ENCODE peak calls at places on chromosomes 3 and 15, in four cellular contexts. One of them, this sample, is unnamed.

GRCh38 chr3:135992072-135992471 is 26.5 kb downstream of the PPP2R3A start:
- DNase-seq in IMR-90: peak; percentile 92
- DNase-seq in H9: no peak
- DNase-seq in H1: no peak
- DNase-seq in this sample: no peak

GRCh38 chr3:169562988-169563774 is 100.3 kb downstream of the MECOM start:
- DNase-seq in IMR-90: no peak
- DNase-seq in H9: no peak
- DNase-seq in H1: no peak
- DNase-seq in this sample: peak; percentile 34

GRCh38 chr15:88623061-88623460 is 1.9 kb downstream of the AEN start:
- DNase-seq in IMR-90: peak; percentile 93
- DNase-seq in H9: no peak
- DNase-seq in H1: no peak
- DNase-seq in this sample: peak; percentile 70

GRCh38 chr3:190101320-190102117 is 19.2 kb downstream of the P3H2 start:
- DNase-seq in IMR-90: peak; percentile 83
- DNase-seq in H9: no peak
- DNase-seq in H1: no peak
- DNase-seq in this sample: no peak

GRCh38 chr3:14210843-14211594 is 32.4 kb downstream of the LSM3 start:
- DNase-seq in IMR-90: peak; percentile 87
- DNase-seq in H9: no peak
- DNase-seq in H1: no peak
- DNase-seq in this sample: no peak

GRCh38 chr15:32936283-32936918 is 218.6 kb downstream of the GREM1 start:
- DNase-seq in IMR-90: peak; percentile 37
- DNase-seq in H9: no peak
- DNase-seq in H1: no peak
- DNase-seq in this sample: peak; percentile 48

GRCh38 chr3:86056962-86057361 is 934.0 kb downstream of the VGLL3 start:
- DNase-seq in IMR-90: no peak
- DNase-seq in H9: no peak
- DNase-seq in H1: no peak
- DNase-seq in this sample: no peak

GRCh38 chr3:115156255-115156654 is 9.2 kb upstream of the ZBTB20 start:
- DNase-seq in IMR-90: no peak
- DNase-seq in H9: no peak
- DNase-seq in H1: no peak
- DNase-seq in this sample: peak; percentile 16

GRCh38 chr3:134600166-134600670 is 50.6 kb downstream of the KY start:
- DNase-seq in IMR-90: no peak
- DNase-seq in H9: no peak
- DNase-seq in H1: no peak
- DNase-seq in this sample: no peak

GRCh38 chr3:66554178-66554577 is 53.4 kb upstream of the LRIG1 start:
- DNase-seq in IMR-90: peak; percentile 65
- DNase-seq in H9: no peak
- DNase-seq in H1: no peak
- DNase-seq in this sample: no peak

GRCh38 chr15:31511707-31512310 is 185.2 kb downstream of the KLF13 start:
- DNase-seq in IMR-90: no peak
- DNase-seq in H9: peak; percentile 6
- DNase-seq in H1: no peak
- DNase-seq in this sample: peak; percentile 23

GRCh38 chr15:49225572-49226281 is 55.7 kb downstream of the GALK2 start:
- DNase-seq in IMR-90: peak; percentile 60
- DNase-seq in H9: peak; percentile 86
- DNase-seq in H1: peak; percentile 78
- DNase-seq in this sample: peak; percentile 92

GRCh38 chr3:47485812-47486211 is 10.1 kb upstream of the SCAP start:
- DNase-seq in IMR-90: peak; percentile 66
- DNase-seq in H9: no peak
- DNase-seq in H1: no peak
- DNase-seq in this sample: no peak

GRCh38 chr3:107817076-107817475 is 273.8 kb downstream of the CD47 start:
- DNase-seq in IMR-90: peak; percentile 50
- DNase-seq in H9: no peak
- DNase-seq in H1: no peak
- DNase-seq in this sample: no peak

GRCh38 chr15:89026167-89026566 is 62.1 kb upstream of the ABHD2 start:
- DNase-seq in IMR-90: no peak
- DNase-seq in H9: no peak
- DNase-seq in H1: no peak
- DNase-seq in this sample: no peak

GRCh38 chr15:99059010-99059981 is 45.6 kb upstream of the SYNM start:
- DNase-seq in IMR-90: peak; percentile 87
- DNase-seq in H9: peak; percentile 85
- DNase-seq in H1: peak; percentile 86
- DNase-seq in this sample: peak; percentile 96

GRCh38 chr3:95302044-95302443 is 1239.2 kb downstream of the NSUN3 start:
- DNase-seq in IMR-90: peak; percentile 62
- DNase-seq in H9: no peak
- DNase-seq in H1: no peak
- DNase-seq in this sample: peak; percentile 64

GRCh38 chr3:18987862-18988447 is 160.4 kb upstream of the KCNH8 start:
- DNase-seq in IMR-90: no peak
- DNase-seq in H9: no peak
- DNase-seq in H1: no peak
- DNase-seq in this sample: no peak

GRCh38 chr3:14885307-14885706 is 62.1 kb upstream of the NR2C2 start:
- DNase-seq in IMR-90: no peak
- DNase-seq in H9: no peak
- DNase-seq in H1: no peak
- DNase-seq in this sample: no peak

GRCh38 chr3:195767792-195768191 is 43.9 kb downstream of the MUC4 start:
- DNase-seq in IMR-90: no peak
- DNase-seq in H9: no peak
- DNase-seq in H1: no peak
- DNase-seq in this sample: no peak

GRCh38 chr15:25173241-25174028 is 218.6 kb downstream of the SNRPN start:
- DNase-seq in IMR-90: no peak
- DNase-seq in H9: peak; percentile 7
- DNase-seq in H1: peak; percentile 24
- DNase-seq in this sample: no peak

GRCh38 chr3:155362808-155363689 is 69.6 kb upstream of the STRIT1 start:
- DNase-seq in IMR-90: no peak
- DNase-seq in H9: peak; percentile 82
- DNase-seq in H1: peak; percentile 74
- DNase-seq in this sample: peak; percentile 89

GRCh38 chr3:88991496-88991895 is 115.9 kb upstream of the EPHA3 start:
- DNase-seq in IMR-90: peak; percentile 21
- DNase-seq in H9: no peak
- DNase-seq in H1: no peak
- DNase-seq in this sample: no peak

GRCh38 chr3:171995486-171995885 is 43.9 kb upstream of the FNDC3B start:
- DNase-seq in IMR-90: no peak
- DNase-seq in H9: no peak
- DNase-seq in H1: no peak
- DNase-seq in this sample: no peak

GRCh38 chr15:27675571-27675970 is 423.5 kb downstream of the OCA2 start:
- DNase-seq in IMR-90: no peak
- DNase-seq in H9: no peak
- DNase-seq in H1: peak; percentile 7
- DNase-seq in this sample: no peak

GRCh38 chr3:193982258-193982659 is 153.7 kb upstream of the HES1 start:
- DNase-seq in IMR-90: no peak
- DNase-seq in H9: no peak
- DNase-seq in H1: no peak
- DNase-seq in this sample: no peak

GRCh38 chr3:194323785-194324735 is 27.1 kb downstream of the CPN2 start:
- DNase-seq in IMR-90: peak; percentile 48
- DNase-seq in H9: peak; percentile 37
- DNase-seq in H1: no peak
- DNase-seq in this sample: no peak

GRCh38 chr15:72112805-72113204 is 5.1 kb downstream of the MYO9A start:
- DNase-seq in IMR-90: no peak
- DNase-seq in H9: no peak
- DNase-seq in H1: no peak
- DNase-seq in this sample: no peak
- H3K4me1 ChIP-seq in IMR-90: no peaks in the 10 kb centered on the region
- H3K4me1 ChIP-seq in H9: peaks cover 2% of the 10 kb centered on the region
- H3K4me1 ChIP-seq in H1: peaks cover 3% of the 10 kb centered on the region
- H3K4me1 ChIP-seq in this sample: no peaks in the 10 kb centered on the region

GRCh38 chr3:8220291-8220690 is 281.3 kb upstream of the LMCD1 start:
- DNase-seq in IMR-90: no peak
- DNase-seq in H9: no peak
- DNase-seq in H1: no peak
- DNase-seq in this sample: no peak
- H3K56ac ChIP-seq in IMR-90: no peak overlapping the region
- H3K56ac ChIP-seq in H9: no peak overlapping the region
- H3K56ac ChIP-seq in H1: no peak overlapping the region
- H3K56ac ChIP-seq in this sample: no peak overlapping the region

GRCh38 chr3:69328903-69329302 is 57.0 kb downstream of the FRMD4B start:
- DNase-seq in IMR-90: no peak
- DNase-seq in H9: no peak
- DNase-seq in H1: no peak
- DNase-seq in this sample: no peak

GRCh38 chr3:69324362-69325025 is 61.4 kb downstream of the FRMD4B start:
- DNase-seq in IMR-90: no peak
- DNase-seq in H9: no peak
- DNase-seq in H1: no peak
- DNase-seq in this sample: peak; percentile 60

GRCh38 chr3:69325151-69325550 is 60.7 kb downstream of the FRMD4B start:
- DNase-seq in IMR-90: no peak
- DNase-seq in H9: no peak
- DNase-seq in H1: no peak
- DNase-seq in this sample: no peak

GRCh38 chr3:69328103-69328755 is 57.7 kb downstream of the FRMD4B start:
- DNase-seq in IMR-90: no peak
- DNase-seq in H9: no peak
- DNase-seq in H1: no peak
- DNase-seq in this sample: peak; percentile 15

GRCh38 chr3:69326821-69327433 is 59.0 kb downstream of the FRMD4B start:
- DNase-seq in IMR-90: no peak
- DNase-seq in H9: no peak
- DNase-seq in H1: no peak
- DNase-seq in this sample: no peak
- H3K4me1 ChIP-seq in IMR-90: no peaks in the 10 kb centered on the region
- H3K4me1 ChIP-seq in H9: no peaks in the 10 kb centered on the region
- H3K4me1 ChIP-seq in H1: no peaks in the 10 kb centered on the region
- H3K4me1 ChIP-seq in this sample: no peaks in the 10 kb centered on the region

GRCh38 chr3:173044998-173045397 is 96.0 kb downstream of the SPATA16 start:
- DNase-seq in IMR-90: no peak
- DNase-seq in H9: no peak
- DNase-seq in H1: no peak
- DNase-seq in this sample: peak; percentile 5
- H3K56ac ChIP-seq in IMR-90: no peak overlapping the region
- H3K56ac ChIP-seq in H9: no peak overlapping the region
- H3K56ac ChIP-seq in H1: no peak overlapping the region
- H3K56ac ChIP-seq in this sample: no peak overlapping the region

DNA sequence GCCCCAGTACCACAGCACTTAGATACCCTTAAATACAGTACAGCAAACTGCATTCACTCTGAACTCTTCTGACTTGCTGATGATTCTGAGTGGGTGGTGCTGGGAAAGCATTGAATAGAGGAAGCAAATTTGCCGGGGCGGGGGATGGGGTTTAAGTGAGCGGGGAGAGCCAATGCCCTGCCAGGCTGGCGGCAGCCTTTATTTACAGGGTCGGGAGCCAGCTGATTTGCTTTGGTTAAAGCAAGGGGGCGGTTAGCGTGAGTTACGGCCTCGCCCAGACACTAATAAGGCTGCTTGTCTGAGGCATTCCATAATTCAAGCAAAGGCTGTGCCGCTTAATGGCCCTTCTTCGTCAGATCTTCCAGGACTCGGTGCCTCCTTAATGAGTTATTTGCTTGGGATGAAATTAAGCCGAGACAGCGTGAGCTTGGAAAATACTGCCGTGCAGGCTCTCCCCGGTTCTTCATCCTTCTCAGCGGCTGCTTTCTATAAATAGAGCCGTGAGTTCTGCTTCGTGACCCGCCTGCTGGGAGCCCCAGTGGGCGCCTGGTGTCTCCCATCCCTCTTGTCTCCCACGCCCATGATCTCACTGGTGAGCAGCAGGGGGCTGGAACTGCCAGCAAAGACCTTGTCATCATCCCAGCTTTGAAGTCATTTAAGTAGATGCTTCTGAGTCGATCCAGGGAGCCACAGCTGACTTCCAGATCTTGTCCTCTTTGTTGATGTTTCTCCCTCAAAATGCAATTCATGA is 25.8 kb downstream of the SPSB4 start:
- DNase-seq in IMR-90: peak; percentile 52
- DNase-seq in H9: peak; percentile 61
- DNase-seq in H1: no peak
- DNase-seq in this sample: peak; percentile 66
- H3K4me1 ChIP-seq in IMR-90: peaks cover 5% of the 10 kb centered on the region
- H3K4me1 ChIP-seq in H9: peaks cover 42% of the 10 kb centered on the region
- H3K4me1 ChIP-seq in H1: peaks cover 64% of the 10 kb centered on the region
- H3K4me1 ChIP-seq in this sample: peaks cover 29% of the 10 kb centered on the region

GRCh38 chr15:36177590-36178281 is 401.7 kb upstream of the CDIN1 start:
- DNase-seq in IMR-90: peak; percentile 43
- DNase-seq in H9: no peak
- DNase-seq in H1: no peak
- DNase-seq in this sample: no peak
- H3K56ac ChIP-seq in IMR-90: no peak overlapping the region
- H3K56ac ChIP-seq in H9: no peak overlapping the region
- H3K56ac ChIP-seq in H1: no peak overlapping the region
- H3K56ac ChIP-seq in this sample: no peak overlapping the region

This sample was measured in mesendoderm.